ENCODE peak calls at places on chromosomes 16 and 17, in ten cellular contexts. M, V, S, G, W, P, R, N, E and I are unnamed samples.

GRCh38 chr17:59512844-59513383 is 52.5 kb upstream of the DHX40 start:
- DNase-seq in M (no peak), V (no peak), S (no peak), G (no peak), W (no peak), P (no peak), R (no peak), N (no peak), E (no peak), I (no peak)

GRCh38 chr17:3981455-3981854 is 17.2 kb upstream of the ATP2A3 start:
- DNase-seq in M (no peak), V (no peak), S (no peak), G (no peak), W (no peak), P (no peak), R (no peak), N (no peak), E (no peak), I (no peak)

GRCh38 chr16:67805718-67806427 is 487 bp downstream of the RANBP10 start:
- DNase-seq in M (peak; percentile 28), V (no peak), S (no peak), G (peak; percentile 28), W (peak; percentile 44), P (no peak), R (no peak), N (no peak), E (no peak), I (no peak)

GRCh38 chr17:73285603-73285908 is 23.9 kb upstream of the CPSF4L start:
- DNase-seq in M (no peak), V (no peak), S (no peak), G (no peak), W (no peak), P (no peak), R (no peak), N (no peak), E (no peak), I (no peak)

GRCh38 chr17:79936661-79937434 is 97.6 kb upstream of the CBX4 start:
- DNase-seq in M (no peak), V (peak; percentile 22), S (no peak), G (no peak), W (no peak), P (no peak), R (no peak), N (no peak), E (no peak), I (no peak)

GRCh38 chr17:8175795-8176196 is 384 bp downstream of the TMEM107 start:
- DNase-seq in M (no peak), V (no peak), S (no peak), G (no peak), W (no peak), P (no peak), R (no peak), N (no peak), E (no peak), I (no peak)

GRCh38 chr16:11595908-11596504 is 9.3 kb upstream of the LITAF start:
- DNase-seq in M (no peak), V (no peak), S (no peak), G (no peak), W (no peak), P (no peak), R (no peak), N (no peak), E (no peak), I (no peak)

GRCh38 chr17:65558683-65559311 is 2.7 kb downstream of the AXIN2 start:
- DNase-seq in M (no peak), V (peak; percentile 58), S (no peak), G (no peak), W (no peak), P (no peak), R (no peak), N (no peak), E (no peak), I (no peak)

DNA sequence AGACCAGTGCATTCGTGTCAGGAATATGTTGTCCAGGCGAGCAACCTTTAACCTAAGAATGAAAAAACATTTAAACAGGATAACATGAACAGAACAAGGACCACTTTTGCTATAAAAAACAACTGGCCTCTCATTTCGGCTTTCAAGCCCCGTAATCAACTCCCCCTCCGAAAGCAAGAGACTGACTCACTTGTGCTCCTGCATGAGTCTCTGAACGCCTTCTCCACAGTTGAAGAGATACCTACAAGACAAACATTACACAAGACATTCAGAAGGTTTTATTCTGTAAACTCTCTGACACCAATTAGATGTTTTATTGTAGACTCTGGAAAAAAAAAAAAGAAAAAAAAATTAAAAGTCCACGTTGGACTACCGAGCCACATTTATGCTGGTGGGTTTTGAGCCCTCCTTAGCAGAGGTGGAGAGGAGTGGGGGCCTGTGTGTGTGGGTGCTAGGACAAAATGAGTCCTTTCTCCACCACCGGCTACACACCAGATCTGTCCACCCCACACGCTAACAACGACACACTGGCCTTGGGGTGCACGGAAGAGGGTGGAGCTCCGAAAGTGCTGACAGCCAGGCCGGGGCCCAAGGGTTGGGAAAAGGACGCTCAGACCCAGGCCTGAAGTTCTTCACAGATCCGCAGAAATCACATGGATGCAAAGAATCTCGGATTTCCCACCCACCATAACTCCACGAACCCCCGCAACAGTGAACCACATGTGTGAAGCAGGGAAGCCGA is 775 bp downstream of the ELAC2 start:
- DNase-seq in M (no peak), V (no peak), S (no peak), G (no peak), W (no peak), P (peak; percentile 29), R (peak; percentile 47), N (no peak), E (no peak), I (no peak)
- TF ChIP-seq CTCF in M (no peak), V (no peak), S (no peak), G (no peak), W (no peak), P (no peak), R (no peak), N (no peak), E (no peak), I (no peak)

GRCh38 chr17:22704674-22705073 is 1012.4 kb downstream of the KCNJ18 start:
- DNase-seq in M (no peak), V (no peak), S (no peak), G (no peak), W (no peak), P (no peak), R (no peak), N (no peak), E (no peak), I (no peak)

GRCh38 chr17:22703204-22703603 is 1010.9 kb downstream of the KCNJ18 start:
- DNase-seq in M (no peak), V (no peak), S (no peak), G (no peak), W (no peak), P (no peak), R (no peak), N (no peak), E (no peak), I (no peak)

GRCh38 chr17:22707626-22708025 is 1015.3 kb downstream of the KCNJ18 start:
- DNase-seq in M (no peak), V (no peak), S (no peak), G (no peak), W (no peak), P (no peak), R (no peak), N (no peak), E (no peak), I (no peak)

GRCh38 chr17:22703786-22704441 is 1011.6 kb downstream of the KCNJ18 start:
- DNase-seq in M (no peak), V (no peak), S (no peak), G (no peak), W (no peak), P (no peak), R (no peak), N (no peak), E (no peak), I (no peak)
- TF ChIP-seq CTCF in M (no peak), V (no peak), S (no peak), G (no peak), W (no peak), P (no peak), R (no peak), N (peak; percentile 35), E (no peak), I (no peak)

GRCh38 chr16:80260906-80261311 is 279.9 kb upstream of the DYNLRB2 start:
- DNase-seq in M (no peak), V (peak; percentile 66), S (peak; percentile 17), G (no peak), W (no peak), P (peak; percentile 8), R (peak; percentile 20), N (no peak), E (no peak), I (no peak)

GRCh38 chr16:80265624-80266306 is 275.0 kb upstream of the DYNLRB2 start:
- DNase-seq in M (no peak), V (no peak), S (no peak), G (no peak), W (no peak), P (no peak), R (peak; percentile 4), N (peak; percentile 37), E (no peak), I (no peak)

GRCh38 chr16:80259289-80259805 is 281.4 kb upstream of the DYNLRB2 start:
- DNase-seq in M (no peak), V (no peak), S (no peak), G (no peak), W (no peak), P (no peak), R (no peak), N (no peak), E (no peak), I (no peak)

GRCh38 chr16:80263848-80264694 is 276.7 kb upstream of the DYNLRB2 start:
- DNase-seq in M (no peak), V (no peak), S (no peak), G (no peak), W (no peak), P (no peak), R (no peak), N (no peak), E (no peak), I (no peak)

GRCh38 chr16:80263181-80263823 is 277.5 kb upstream of the DYNLRB2 start:
- DNase-seq in M (no peak), V (no peak), S (no peak), G (no peak), W (no peak), P (no peak), R (no peak), N (no peak), E (no peak), I (no peak)
- TF ChIP-seq CTCF in M (no peak), V (no peak), S (no peak), G (no peak), W (no peak), P (no peak), R (no peak), N (no peak), E (no peak), I (no peak)

GRCh38 chr17:34741967-34742366 is 162.6 kb downstream of the TMEM132E start:
- DNase-seq in M (no peak), V (no peak), S (no peak), G (no peak), W (no peak), P (no peak), R (no peak), N (no peak), E (no peak), I (no peak)

GRCh38 chr17:34740516-34740915 is 161.1 kb downstream of the TMEM132E start:
- DNase-seq in M (no peak), V (no peak), S (no peak), G (no peak), W (no peak), P (no peak), R (no peak), N (no peak), E (no peak), I (no peak)

GRCh38 chr17:34736611-34737010 is 157.2 kb downstream of the TMEM132E start:
- DNase-seq in M (no peak), V (no peak), S (no peak), G (no peak), W (no peak), P (no peak), R (no peak), N (no peak), E (no peak), I (no peak)

GRCh38 chr17:34739386-34739785 is 160.0 kb downstream of the TMEM132E start:
- DNase-seq in M (no peak), V (no peak), S (no peak), G (no peak), W (no peak), P (no peak), R (no peak), N (no peak), E (no peak), I (no peak)

DNA sequence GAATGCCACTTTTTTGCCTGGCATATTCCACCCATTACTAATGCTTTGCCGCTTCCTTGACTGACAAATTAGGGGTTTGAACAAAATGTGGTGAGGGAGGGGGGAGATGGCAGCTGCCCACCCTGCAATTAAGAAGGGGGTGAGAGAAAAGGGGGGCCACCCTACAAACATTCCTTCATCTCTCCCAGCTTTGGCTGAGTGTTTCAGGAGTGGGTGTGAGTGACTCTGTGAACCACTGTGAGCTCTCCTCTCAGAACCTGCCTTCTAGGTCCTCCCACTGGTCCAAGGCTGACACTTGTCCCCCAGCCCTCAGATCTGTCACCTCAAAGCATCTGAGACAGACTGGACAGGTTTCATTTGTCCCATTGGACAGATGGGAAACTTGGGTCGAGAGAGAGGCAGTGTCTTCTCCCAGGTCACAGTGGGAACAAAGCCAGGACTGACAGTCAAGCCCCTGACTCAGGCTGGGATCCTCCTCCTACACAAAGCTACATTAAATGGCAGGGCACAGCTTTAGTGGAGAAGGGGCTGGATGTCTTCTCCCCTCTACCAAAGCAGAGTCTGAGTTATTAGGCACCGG is 161.6 kb downstream of the TMEM132E start:
- DNase-seq in M (no peak), V (no peak), S (no peak), G (no peak), W (no peak), P (no peak), R (no peak), N (no peak), E (no peak), I (no peak)
- TF ChIP-seq CTCF in M (no peak), V (no peak), S (no peak), G (no peak), W (no peak), P (no peak), R (no peak), N (no peak), E (no peak), I (no peak)